ENCODE peak calls at places on chromosomes 2 and 18, in nine cellular contexts. K is lower leg skin, A is iPS-NIHi11, D is NCI-H146, B is neural crest cell, Q is adipocyte, G is fibroblast of pulmonary artery, U is EH, O is IMR-90. C is an unnamed sample.

GRCh38 chr18:5197032-5197434 is at the start of gene AKAIN1:
- DNase-seq in A (peak), B (peak), O (peak), K (no peak), D (peak), Q (peak), U (peak), G (peak), C (peak)

GRCh38 chr2:158191076-158191566 is 89.4 kb downstream of the UPP2 start:
- DNase-seq in O (no peak), D (peak), U (no peak), K (no peak), A (no peak), Q (peak), G (no peak), B (no peak), C (no peak)

GRCh38 chr2:200194746-200195145 is 111.7 kb upstream of the SPATS2L start:
- DNase-seq in K (no peak), O (no peak), Q (no peak), U (no peak), G (no peak), B (no peak), A (no peak), D (no peak), C (no peak)

GRCh38 chr18:63162271-63163014 is 157.1 kb downstream of the BCL2 start:
- DNase-seq in U (peak), Q (peak), K (peak), O (peak), D (no peak), B (no peak), G (peak), A (no peak), C (no peak)

GRCh38 chr2:234533631-234534030 is 36.8 kb upstream of the ARL4C start:
- DNase-seq in O (no peak), D (peak), A (no peak), G (no peak), Q (no peak), B (peak), K (no peak), U (no peak), C (no peak)

GRCh38 chr2:151200844-151201243 is 60.8 kb downstream of the RBM43 start:
- DNase-seq in Q (no peak), O (no peak), D (no peak), A (no peak), U (no peak), G (no peak), B (no peak), K (no peak), C (no peak)

GRCh38 chr2:22273853-22274252 is 1111.1 kb upstream of the KLHL29 start:
- DNase-seq in D (no peak), U (no peak), K (no peak), B (no peak), G (no peak), A (no peak), Q (no peak), O (no peak), C (no peak)

GRCh38 chr2:211351998-211352397 is 795.6 kb downstream of the CPS1 start:
- DNase-seq in K (no peak), O (no peak), B (no peak), G (no peak), Q (no peak), A (no peak), D (no peak), U (no peak), C (no peak)